ENCODE peak calls at places on chromosomes 11 and 22, in four cellular contexts. J is AG04450, O is psoas muscle, Q is neuronal stem cell. G is an unnamed sample.

GRCh38 chr11:11436715-11437313 is 83.8 kb upstream of the CSNK2A3 start:
- DNase-seq in O (no peak), Q (no peak), J (no peak), G (no peak)

GRCh38 chr11:59551651-59552521 is 40.5 kb downstream of the OR4D9 start:
- DNase-seq in O (no peak), Q (peak), J (no peak), G (peak)

GRCh38 chr11:133163463-133164419 is 368.6 kb downstream of the OPCML start:
- DNase-seq in J (peak), O (no peak), Q (peak), G (no peak)

GRCh38 chr22:32119568-32120235 is 39.4 kb downstream of the C22orf42 start:
- DNase-seq in O (no peak), Q (no peak), J (no peak), G (no peak)

GRCh38 chr11:116232364-116232801 is 540.4 kb downstream of the BUD13 start:
- DNase-seq in J (no peak), O (no peak), Q (no peak), G (no peak)

GRCh38 chr22:31212783-31213626 is 907 bp downstream of the LIMK2 start:
- DNase-seq in Q (no peak), O (no peak), J (no peak), G (no peak)

GRCh38 chr22:39820266-39820665 is 73.3 kb downstream of the ENTHD1 start:
- DNase-seq in Q (no peak), O (no peak), J (peak), G (no peak)

GRCh38 chr11:114571712-114572111 is 12.0 kb upstream of the NXPE1 start:
- DNase-seq in J (no peak), Q (no peak), O (no peak), G (no peak)

GRCh38 chr11:60367896-60368295 is 10.4 kb upstream of the MS4A7 start:
- DNase-seq in O (no peak), J (no peak), Q (no peak), G (no peak)

GRCh38 chr22:41532908-41533825 is 11.1 kb downstream of the POLR3H start:
- DNase-seq in Q (peak), O (peak), J (no peak), G (peak)

GRCh38 chr11:8205566-8205965 is 36.7 kb upstream of the RIC3 start:
- DNase-seq in J (no peak), Q (no peak), O (no peak), G (no peak)
- H3K27ac ChIP-seq in J (no peak), Q (no peak), O (no peak), G (peak)

GRCh38 chr11:27642954-27643353 is 57.3 kb downstream of the BDNF start:
- DNase-seq in J (no peak), O (no peak), Q (no peak), G (no peak)

GRCh38 chr11:27640954-27641353 is 59.3 kb downstream of the BDNF start:
- DNase-seq in Q (no peak), J (no peak), O (no peak), G (no peak)

GRCh38 chr11:27648840-27649239 is 51.4 kb downstream of the BDNF start:
- DNase-seq in O (no peak), J (no peak), Q (no peak), G (no peak)

GRCh38 chr11:27649800-27650199 is 50.5 kb downstream of the BDNF start:
- DNase-seq in Q (no peak), J (no peak), O (no peak), G (no peak)

DNA sequence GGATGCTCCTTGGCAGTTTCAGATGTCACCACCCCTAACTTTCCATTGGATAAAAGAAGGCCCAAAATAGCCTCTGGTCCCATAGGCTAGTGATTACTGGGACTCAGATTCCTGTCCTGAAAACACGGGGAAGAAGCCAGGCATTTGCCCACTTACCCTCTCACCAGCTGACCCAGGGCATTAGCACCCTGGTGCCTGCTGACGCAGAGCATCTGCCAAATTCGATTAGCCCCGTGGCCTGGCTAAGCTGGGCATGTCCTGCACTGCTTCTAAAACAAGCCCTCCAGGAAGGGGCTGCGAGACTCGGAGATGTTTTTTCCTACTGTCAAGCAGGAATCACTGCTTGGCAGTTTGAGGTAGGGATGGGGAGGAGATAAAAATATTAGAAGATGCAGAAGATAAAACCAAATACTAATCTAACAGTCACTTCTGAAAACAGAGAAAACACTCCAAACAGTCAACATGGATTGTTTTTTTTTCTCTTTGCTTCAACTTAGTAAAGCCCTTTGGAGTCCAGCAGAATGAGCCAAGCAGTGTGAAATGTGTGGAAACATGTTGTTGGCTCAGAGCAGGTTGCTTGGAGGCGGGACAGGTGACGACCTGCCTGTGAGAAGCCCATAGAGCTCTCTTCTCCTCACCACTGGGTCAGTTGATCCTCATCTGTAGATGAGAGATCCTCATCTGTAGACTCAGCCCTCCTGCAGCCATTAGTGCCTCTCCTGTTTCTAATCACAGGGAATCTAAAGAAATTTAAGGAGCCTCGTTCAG is 54.0 kb downstream of the BDNF start:
- DNase-seq in O (peak), Q (no peak), J (no peak), G (no peak)
- H3K27ac ChIP-seq in O (peak), Q (no peak), J (no peak), G (no peak)

DNA sequence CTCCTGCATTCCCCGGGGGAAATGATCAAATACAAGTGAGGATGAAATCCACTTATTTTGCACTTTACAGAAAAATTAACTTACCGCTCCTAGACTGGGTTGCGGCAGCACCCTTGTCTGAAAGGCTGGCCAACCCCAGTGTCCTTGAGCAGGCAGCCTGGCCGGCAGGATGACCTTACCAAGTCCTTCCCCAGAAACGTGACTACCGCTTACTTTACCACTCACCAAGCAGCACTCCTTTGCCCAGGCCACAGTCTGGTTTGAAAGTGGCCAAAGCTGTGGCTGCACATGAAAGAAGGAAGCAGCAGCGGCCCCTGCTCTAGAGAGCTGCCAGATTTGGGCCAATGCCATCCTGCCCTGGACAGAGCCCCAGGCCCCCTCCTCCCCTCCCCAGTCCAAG is 20.3 kb downstream of the MYH9 start:
- DNase-seq in Q (no peak), J (no peak), O (no peak), G (no peak)
- H3K27ac ChIP-seq in Q (peak), J (peak), O (no peak), G (no peak)

GRCh38 chr11:6694229-6694535 is 11.0 kb upstream of the MRPL17 start:
- DNase-seq in Q (no peak), J (no peak), O (no peak), G (no peak)
- H3K27ac ChIP-seq in Q (no peak), J (no peak), O (peak), G (no peak)

GRCh38 chr22:27526851-27527250 is 274.7 kb downstream of the MN1 start:
- DNase-seq in O (no peak), Q (no peak), J (no peak), G (no peak)

GRCh38 chr22:27523711-27524110 is 277.8 kb downstream of the MN1 start:
- DNase-seq in O (no peak), Q (no peak), J (no peak), G (no peak)

DNA sequence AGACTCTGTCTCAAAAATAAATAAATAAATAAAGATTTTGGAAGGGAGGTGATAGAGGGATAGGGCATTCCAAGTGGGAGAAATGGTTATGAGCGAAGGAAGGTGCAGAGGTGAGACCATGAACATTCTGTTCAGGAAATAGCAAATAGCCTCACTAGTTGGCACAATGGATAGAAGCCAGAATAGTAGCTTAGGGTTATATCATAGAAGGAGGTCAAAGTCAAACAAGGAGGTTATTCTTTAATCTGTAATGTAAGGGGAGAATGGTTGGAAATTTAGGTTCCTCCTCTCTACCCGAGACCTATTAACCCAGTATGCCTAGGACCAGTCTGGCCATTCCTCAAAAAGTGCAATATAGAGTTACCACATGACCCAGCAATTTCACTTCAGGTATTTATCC is 275.8 kb downstream of the MN1 start:
- DNase-seq in Q (no peak), O (no peak), J (no peak), G (no peak)
- H3K27ac ChIP-seq in Q (no peak), O (no peak), J (no peak), G (no peak)

GRCh38 chr11:64787526-64788320 is 9.4 kb upstream of the SF1 start:
- DNase-seq in O (peak), Q (no peak), J (no peak), G (no peak)

GRCh38 chr11:64786308-64786707 is 8.0 kb upstream of the SF1 start:
- DNase-seq in Q (no peak), J (no peak), O (peak), G (no peak)

GRCh38 chr11:64790205-64791095 is 12.1 kb upstream of the SF1 start:
- DNase-seq in Q (no peak), O (peak), J (no peak), G (no peak)

GRCh38 chr11:64789331-64790204 is 11.2 kb upstream of the SF1 start:
- DNase-seq in Q (no peak), J (no peak), O (no peak), G (no peak)

DNA sequence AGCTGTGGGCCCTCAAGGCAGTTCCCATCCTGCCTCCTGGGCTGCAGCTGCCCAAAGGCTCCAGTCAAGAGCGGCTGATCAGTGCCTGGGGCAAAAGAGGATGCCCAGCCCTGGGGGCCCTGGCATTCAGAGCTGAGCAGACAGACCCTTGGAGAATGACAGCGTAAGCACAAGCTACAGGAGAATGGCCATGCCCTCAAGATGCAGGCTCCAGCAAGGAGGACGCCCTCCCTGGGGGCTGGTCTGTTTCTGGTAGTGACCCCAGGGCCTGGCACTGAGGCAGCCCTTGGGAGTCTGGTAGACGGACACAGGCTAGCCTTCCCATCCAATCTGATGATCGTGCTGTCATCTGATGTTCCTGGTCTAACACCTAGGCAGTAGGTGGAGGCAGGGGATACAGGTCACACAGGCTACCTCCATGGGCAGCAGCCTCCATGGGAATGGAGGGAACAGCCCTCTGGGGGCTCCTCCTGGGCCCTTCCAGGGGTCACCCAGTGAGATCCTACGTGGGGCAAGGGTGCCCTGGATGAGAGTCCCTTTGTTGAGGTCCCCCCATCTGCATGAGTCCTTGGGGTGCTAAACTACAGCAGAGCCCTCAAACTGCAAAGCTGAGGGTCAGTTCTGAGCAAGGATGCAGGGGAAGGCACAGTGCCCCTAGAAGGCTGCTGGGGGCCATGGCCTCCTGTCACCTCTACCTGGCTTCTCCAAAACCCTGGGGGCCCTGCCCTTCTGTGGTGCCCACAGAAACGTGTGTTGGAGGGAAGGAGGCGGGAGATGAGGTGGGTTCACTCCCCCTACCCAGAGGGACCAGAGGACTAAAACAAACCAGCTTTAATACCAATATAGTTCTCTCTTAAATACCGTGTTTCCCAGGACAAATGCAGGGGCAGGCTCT is 10.2 kb upstream of the SF1 start:
- DNase-seq in J (no peak), O (peak), Q (no peak), G (no peak)
- H3K27ac ChIP-seq in J (no peak), O (no peak), Q (no peak), G (no peak)

DNA sequence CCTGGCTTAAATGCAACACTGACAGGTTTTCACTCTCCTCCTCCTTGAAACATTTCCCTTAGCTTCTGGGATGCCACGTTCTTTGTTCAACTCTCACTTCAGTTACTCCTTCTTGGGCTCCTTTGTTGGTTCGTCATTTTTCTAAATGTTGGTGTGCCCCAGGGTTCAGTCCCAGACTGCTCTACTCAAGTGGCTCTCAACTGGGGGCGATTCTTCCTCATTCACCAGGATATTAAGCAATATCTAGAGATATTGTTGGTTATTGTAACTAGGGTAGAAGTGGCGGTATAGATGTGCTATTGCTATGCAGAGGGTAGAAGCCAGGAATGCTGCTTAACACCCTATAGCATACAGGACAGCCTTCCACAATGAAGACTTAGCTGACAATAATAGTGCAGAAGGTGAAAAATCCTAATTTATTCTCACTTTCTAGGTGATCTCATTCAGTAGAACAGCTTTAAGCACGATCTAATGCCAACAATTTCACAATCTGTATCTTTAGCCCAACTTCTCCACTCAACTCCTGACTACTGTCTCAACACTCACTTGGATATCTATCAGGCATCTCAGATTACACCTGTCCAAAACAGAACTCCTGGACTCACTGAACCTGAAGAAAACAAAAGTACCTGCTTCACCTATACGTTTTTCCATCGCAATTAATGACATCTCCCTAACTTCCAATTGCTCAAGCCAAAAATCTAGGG is 4.6 kb downstream of the NUP160 start:
- DNase-seq in O (no peak), J (no peak), Q (no peak), G (no peak)
- H3K27ac ChIP-seq in O (peak), J (no peak), Q (no peak), G (no peak)

GRCh38 chr11:19713221-19714092 is 820 bp downstream of the NAV2 start:
- DNase-seq in Q (no peak), O (peak), J (no peak), G (no peak)
- H3K27ac ChIP-seq in Q (no peak), O (peak), J (peak), G (peak)

G was measured in substantia nigra.